ENCODE peak calls at places on chromosome 6, in ten cellular contexts. B is activated CD8-positive, alpha-beta T cell treated with anti-CD3 and anti-CD28 coated beads for 36 hours; S is hepatocyte; V is choroid plexus epithelial cell; R is NCI-H1417 treated with DMSO at 0.1 percent for 48 hours; H is osteocyte; M is EH; K is left cardiac atrium; X is NCI-H1694; U is nephron progenitor cell. A is an unnamed sample.

GRCh38 chr6:157075549-157076426 is 247.5 kb downstream of the TMEM242 start:
- DNase-seq in B (peak), S (no peak), V (no peak), R (no peak), H (no peak), M (peak), K (no peak), X (no peak), U (no peak), A (no peak)

GRCh38 chr6:169592558-169592957 is 109.3 kb downstream of the WDR27 start:
- DNase-seq in B (no peak), S (no peak), V (peak), R (no peak), H (no peak), M (peak), K (no peak), X (no peak), U (no peak), A (no peak)

GRCh38 chr6:103983000-103983399 is 876.7 kb downstream of the HACE1 start:
- DNase-seq in B (no peak), S (no peak), V (no peak), R (peak), H (no peak), M (no peak), K (no peak), X (no peak), U (no peak), A (no peak)

GRCh38 chr6:32192608-32193039 is at the start of gene GPSM3:
- DNase-seq in B (peak), S (no peak), V (peak), R (no peak), H (no peak), M (peak), K (peak), X (no peak), U (no peak), A (no peak)

GRCh38 chr6:139569561-139569960 is 195.1 kb upstream of the CITED2 start:
- DNase-seq in B (no peak), S (no peak), V (no peak), R (no peak), H (no peak), M (peak), K (no peak), X (no peak), U (no peak), A (no peak)

GRCh38 chr6:152246554-152247337 is 390.4 kb downstream of the SYNE1 start:
- DNase-seq in B (no peak), S (no peak), V (peak), R (no peak), H (no peak), M (peak), K (no peak), X (no peak), U (no peak), A (no peak)

GRCh38 chr6:114100421-114100820 is 129.5 kb upstream of the HDAC2 start:
- DNase-seq in B (no peak), S (no peak), V (no peak), R (no peak), H (no peak), M (peak), K (no peak), X (no peak), U (no peak), A (no peak)

GRCh38 chr6:7086488-7086887 is 21.3 kb upstream of the RREB1 start:
- DNase-seq in B (peak), S (no peak), V (peak), R (no peak), H (no peak), M (peak), K (peak), X (no peak), U (no peak), A (no peak)

GRCh38 chr6:85419046-85419759 is 30.7 kb upstream of the NT5E start:
- DNase-seq in B (no peak), S (no peak), V (peak), R (no peak), H (no peak), M (peak), K (no peak), X (no peak), U (no peak), A (no peak)

A was measured in NCI-H524 treated with DMSO at 0.1 percent for 48 hours.